ENCODE peak calls at places on chromosomes 2 and 18, in nine cellular contexts. One of them, this sample, is unnamed. For H3K4me1 and H3K27me3, the result is how much of the 10 kb centered on the place peaks cover.

GRCh38 chr2:207727256-207727655 is 15.8 kb downstream of the CCNYL1 start:
- DNase-seq in tibial nerve: no peak
- DNase-seq in iPS DF 6.9: no peak
- DNase-seq in GM23248: peak
- DNase-seq in breast epithelium: no peak
- DNase-seq in neural progenitor cell: no peak
- DNase-seq in H9: no peak
- DNase-seq in esophagus squamous epithelium: no peak
- DNase-seq in psoas muscle: no peak
- DNase-seq in this sample: no peak

GRCh38 chr18:64253222-64253621 is 104.3 kb upstream of the LINC00305 start:
- DNase-seq in neural progenitor cell: no peak
- DNase-seq in H9: no peak
- DNase-seq in breast epithelium: no peak
- DNase-seq in psoas muscle: no peak
- DNase-seq in esophagus squamous epithelium: no peak
- DNase-seq in GM23248: no peak
- DNase-seq in tibial nerve: no peak
- DNase-seq in iPS DF 6.9: no peak
- DNase-seq in this sample: no peak

GRCh38 chr2:195382186-195382585 is 274.8 kb upstream of the SLC39A10 start:
- DNase-seq in psoas muscle: no peak
- DNase-seq in breast epithelium: no peak
- DNase-seq in H9: no peak
- DNase-seq in esophagus squamous epithelium: no peak
- DNase-seq in iPS DF 6.9: no peak
- DNase-seq in GM23248: no peak
- DNase-seq in tibial nerve: no peak
- DNase-seq in neural progenitor cell: no peak
- DNase-seq in this sample: no peak

GRCh38 chr2:120684691-120685402 is 50.8 kb upstream of the GLI2 start:
- DNase-seq in breast epithelium: no peak
- DNase-seq in psoas muscle: no peak
- DNase-seq in neural progenitor cell: no peak
- DNase-seq in H9: no peak
- DNase-seq in tibial nerve: no peak
- DNase-seq in esophagus squamous epithelium: no peak
- DNase-seq in iPS DF 6.9: no peak
- DNase-seq in GM23248: peak
- DNase-seq in this sample: no peak

GRCh38 chr2:84878896-84879594 is 1.8 kb downstream of the TRABD2A start:
- DNase-seq in esophagus squamous epithelium: no peak
- DNase-seq in psoas muscle: no peak
- DNase-seq in tibial nerve: no peak
- DNase-seq in iPS DF 6.9: no peak
- DNase-seq in GM23248: peak
- DNase-seq in H9: peak
- DNase-seq in neural progenitor cell: no peak
- DNase-seq in breast epithelium: no peak
- DNase-seq in this sample: no peak

GRCh38 chr2:209817818-209818420 is 46.3 kb downstream of the UNC80 start:
- DNase-seq in GM23248: no peak
- DNase-seq in tibial nerve: no peak
- DNase-seq in neural progenitor cell: peak
- DNase-seq in psoas muscle: no peak
- DNase-seq in esophagus squamous epithelium: no peak
- DNase-seq in breast epithelium: no peak
- DNase-seq in iPS DF 6.9: peak
- DNase-seq in H9: peak
- DNase-seq in this sample: no peak

GRCh38 chr2:238895901-238896600 is 48.2 kb downstream of the TWIST2 start:
- DNase-seq in H9: peak
- DNase-seq in iPS DF 6.9: no peak
- DNase-seq in tibial nerve: peak
- DNase-seq in psoas muscle: peak
- DNase-seq in neural progenitor cell: peak
- DNase-seq in esophagus squamous epithelium: no peak
- DNase-seq in GM23248: peak
- DNase-seq in breast epithelium: peak
- DNase-seq in this sample: no peak

GRCh38 chr2:231613054-231613654 is 20.5 kb downstream of the TEX44 start:
- DNase-seq in neural progenitor cell: no peak
- DNase-seq in esophagus squamous epithelium: no peak
- DNase-seq in breast epithelium: no peak
- DNase-seq in H9: no peak
- DNase-seq in psoas muscle: no peak
- DNase-seq in iPS DF 6.9: no peak
- DNase-seq in tibial nerve: no peak
- DNase-seq in GM23248: peak
- DNase-seq in this sample: no peak

GRCh38 chr2:50039445-50039844 is 885.1 kb upstream of the FSHR start:
- DNase-seq in psoas muscle: no peak
- DNase-seq in iPS DF 6.9: no peak
- DNase-seq in esophagus squamous epithelium: no peak
- DNase-seq in H9: no peak
- DNase-seq in breast epithelium: no peak
- DNase-seq in tibial nerve: no peak
- DNase-seq in GM23248: no peak
- DNase-seq in neural progenitor cell: no peak
- DNase-seq in this sample: no peak

GRCh38 chr2:95354469-95354901 is 48.0 kb upstream of the FAHD2A start:
- DNase-seq in esophagus squamous epithelium: no peak
- DNase-seq in iPS DF 6.9: no peak
- DNase-seq in psoas muscle: no peak
- DNase-seq in GM23248: no peak
- DNase-seq in breast epithelium: no peak
- DNase-seq in neural progenitor cell: no peak
- DNase-seq in H9: peak
- DNase-seq in tibial nerve: no peak
- DNase-seq in this sample: no peak

GRCh38 chr2:71157124-71157802 is 26.8 kb downstream of the MPHOSPH10 start:
- DNase-seq in tibial nerve: no peak
- DNase-seq in breast epithelium: no peak
- DNase-seq in psoas muscle: peak
- DNase-seq in H9: peak
- DNase-seq in esophagus squamous epithelium: peak
- DNase-seq in neural progenitor cell: peak
- DNase-seq in iPS DF 6.9: peak
- DNase-seq in GM23248: peak
- DNase-seq in this sample: peak

GRCh38 chr2:39603436-39603835 is 62.3 kb upstream of the TMEM178A start:
- DNase-seq in neural progenitor cell: no peak
- DNase-seq in iPS DF 6.9: no peak
- DNase-seq in H9: no peak
- DNase-seq in GM23248: peak
- DNase-seq in esophagus squamous epithelium: no peak
- DNase-seq in psoas muscle: no peak
- DNase-seq in breast epithelium: no peak
- DNase-seq in tibial nerve: no peak
- DNase-seq in this sample: no peak

GRCh38 chr2:109374548-109375130 is 239.1 kb downstream of the SEPTIN10 start:
- DNase-seq in psoas muscle: no peak
- DNase-seq in esophagus squamous epithelium: no peak
- DNase-seq in tibial nerve: no peak
- DNase-seq in breast epithelium: no peak
- DNase-seq in GM23248: no peak
- DNase-seq in neural progenitor cell: no peak
- DNase-seq in H9: peak
- DNase-seq in iPS DF 6.9: no peak
- DNase-seq in this sample: no peak

GRCh38 chr2:98751748-98752147 is 20.8 kb upstream of the MGAT4A start:
- DNase-seq in neural progenitor cell: no peak
- DNase-seq in GM23248: no peak
- DNase-seq in psoas muscle: no peak
- DNase-seq in breast epithelium: no peak
- DNase-seq in tibial nerve: no peak
- DNase-seq in iPS DF 6.9: no peak
- DNase-seq in H9: no peak
- DNase-seq in esophagus squamous epithelium: no peak
- DNase-seq in this sample: no peak

GRCh38 chr2:68989035-68989434 is 14.6 kb downstream of the GKN1 start:
- DNase-seq in iPS DF 6.9: no peak
- DNase-seq in esophagus squamous epithelium: no peak
- DNase-seq in psoas muscle: no peak
- DNase-seq in GM23248: no peak
- DNase-seq in neural progenitor cell: no peak
- DNase-seq in breast epithelium: no peak
- DNase-seq in H9: no peak
- DNase-seq in tibial nerve: no peak
- DNase-seq in this sample: no peak
- H3K27ac ChIP-seq in iPS DF 6.9: no peak
- H3K27ac ChIP-seq in esophagus squamous epithelium: no peak
- H3K27ac ChIP-seq in psoas muscle: no peak
- H3K27ac ChIP-seq in GM23248: no peak
- H3K27ac ChIP-seq in neural progenitor cell: no peak
- H3K27ac ChIP-seq in breast epithelium: no peak
- H3K27ac ChIP-seq in H9: no peak
- H3K27ac ChIP-seq in tibial nerve: peak
- H3K27ac ChIP-seq in this sample: no peak

GRCh38 chr2:101805146-101806088 is 107.9 kb downstream of the MAP4K4 start:
- DNase-seq in GM23248: no peak
- DNase-seq in iPS DF 6.9: no peak
- DNase-seq in tibial nerve: no peak
- DNase-seq in psoas muscle: no peak
- DNase-seq in H9: no peak
- DNase-seq in esophagus squamous epithelium: no peak
- DNase-seq in breast epithelium: no peak
- DNase-seq in neural progenitor cell: no peak
- DNase-seq in this sample: no peak

GRCh38 chr2:101803945-101804696 is 106.6 kb downstream of the MAP4K4 start:
- DNase-seq in psoas muscle: no peak
- DNase-seq in GM23248: peak
- DNase-seq in esophagus squamous epithelium: no peak
- DNase-seq in breast epithelium: no peak
- DNase-seq in H9: no peak
- DNase-seq in iPS DF 6.9: no peak
- DNase-seq in tibial nerve: no peak
- DNase-seq in neural progenitor cell: peak
- DNase-seq in this sample: no peak

GRCh38 chr2:101802329-101802728 is 104.8 kb downstream of the MAP4K4 start:
- DNase-seq in breast epithelium: no peak
- DNase-seq in GM23248: no peak
- DNase-seq in tibial nerve: no peak
- DNase-seq in esophagus squamous epithelium: no peak
- DNase-seq in iPS DF 6.9: no peak
- DNase-seq in H9: no peak
- DNase-seq in neural progenitor cell: no peak
- DNase-seq in psoas muscle: no peak
- DNase-seq in this sample: no peak

GRCh38 chr2:101803128-101803527 is 105.6 kb downstream of the MAP4K4 start:
- DNase-seq in GM23248: peak
- DNase-seq in iPS DF 6.9: no peak
- DNase-seq in tibial nerve: no peak
- DNase-seq in neural progenitor cell: no peak
- DNase-seq in H9: no peak
- DNase-seq in esophagus squamous epithelium: no peak
- DNase-seq in psoas muscle: no peak
- DNase-seq in breast epithelium: no peak
- DNase-seq in this sample: no peak

GRCh38 chr2:101801496-101801895 is 104.0 kb downstream of the MAP4K4 start:
- DNase-seq in tibial nerve: no peak
- DNase-seq in esophagus squamous epithelium: no peak
- DNase-seq in breast epithelium: no peak
- DNase-seq in H9: no peak
- DNase-seq in GM23248: no peak
- DNase-seq in iPS DF 6.9: no peak
- DNase-seq in neural progenitor cell: no peak
- DNase-seq in psoas muscle: no peak
- DNase-seq in this sample: no peak
- H3K4me1 ChIP-seq in tibial nerve: under half
- H3K4me1 ChIP-seq in esophagus squamous epithelium: under half
- H3K4me1 ChIP-seq in breast epithelium: under half
- H3K4me1 ChIP-seq in H9: under half
- H3K4me1 ChIP-seq in GM23248: under half
- H3K4me1 ChIP-seq in iPS DF 6.9: under half
- H3K4me1 ChIP-seq in neural progenitor cell: under half
- H3K4me1 ChIP-seq in psoas muscle: under half
- H3K4me1 ChIP-seq in this sample: under half

GRCh38 chr2:26570083-26570430 is 71.1 kb downstream of the CIB4 start:
- DNase-seq in psoas muscle: no peak
- DNase-seq in GM23248: no peak
- DNase-seq in neural progenitor cell: no peak
- DNase-seq in tibial nerve: no peak
- DNase-seq in iPS DF 6.9: no peak
- DNase-seq in H9: no peak
- DNase-seq in esophagus squamous epithelium: no peak
- DNase-seq in breast epithelium: no peak
- DNase-seq in this sample: no peak

GRCh38 chr2:26568076-26568890 is 72.9 kb downstream of the CIB4 start:
- DNase-seq in esophagus squamous epithelium: no peak
- DNase-seq in neural progenitor cell: no peak
- DNase-seq in psoas muscle: no peak
- DNase-seq in tibial nerve: no peak
- DNase-seq in H9: no peak
- DNase-seq in GM23248: no peak
- DNase-seq in iPS DF 6.9: no peak
- DNase-seq in breast epithelium: no peak
- DNase-seq in this sample: no peak

GRCh38 chr2:26569216-26570082 is 71.7 kb downstream of the CIB4 start:
- DNase-seq in neural progenitor cell: no peak
- DNase-seq in tibial nerve: no peak
- DNase-seq in esophagus squamous epithelium: no peak
- DNase-seq in psoas muscle: no peak
- DNase-seq in breast epithelium: no peak
- DNase-seq in GM23248: no peak
- DNase-seq in iPS DF 6.9: no peak
- DNase-seq in H9: no peak
- DNase-seq in this sample: no peak

GRCh38 chr2:26566081-26566375 is 75.1 kb downstream of the CIB4 start:
- DNase-seq in esophagus squamous epithelium: no peak
- DNase-seq in H9: no peak
- DNase-seq in tibial nerve: no peak
- DNase-seq in breast epithelium: no peak
- DNase-seq in psoas muscle: no peak
- DNase-seq in GM23248: no peak
- DNase-seq in iPS DF 6.9: no peak
- DNase-seq in neural progenitor cell: no peak
- DNase-seq in this sample: no peak

GRCh38 chr2:26567534-26567933 is 73.6 kb downstream of the CIB4 start:
- DNase-seq in H9: no peak
- DNase-seq in iPS DF 6.9: no peak
- DNase-seq in tibial nerve: no peak
- DNase-seq in psoas muscle: no peak
- DNase-seq in neural progenitor cell: no peak
- DNase-seq in esophagus squamous epithelium: no peak
- DNase-seq in GM23248: no peak
- DNase-seq in breast epithelium: no peak
- DNase-seq in this sample: no peak
- H3K27me3 ChIP-seq in H9: under half
- H3K27me3 ChIP-seq in iPS DF 6.9: under half
- H3K27me3 ChIP-seq in tibial nerve: under half
- H3K27me3 ChIP-seq in psoas muscle: half or more
- H3K27me3 ChIP-seq in neural progenitor cell: under half
- H3K27me3 ChIP-seq in esophagus squamous epithelium: under half
- H3K27me3 ChIP-seq in GM23248: half or more
- H3K27me3 ChIP-seq in breast epithelium: under half
- H3K27me3 ChIP-seq in this sample: under half

DNA sequence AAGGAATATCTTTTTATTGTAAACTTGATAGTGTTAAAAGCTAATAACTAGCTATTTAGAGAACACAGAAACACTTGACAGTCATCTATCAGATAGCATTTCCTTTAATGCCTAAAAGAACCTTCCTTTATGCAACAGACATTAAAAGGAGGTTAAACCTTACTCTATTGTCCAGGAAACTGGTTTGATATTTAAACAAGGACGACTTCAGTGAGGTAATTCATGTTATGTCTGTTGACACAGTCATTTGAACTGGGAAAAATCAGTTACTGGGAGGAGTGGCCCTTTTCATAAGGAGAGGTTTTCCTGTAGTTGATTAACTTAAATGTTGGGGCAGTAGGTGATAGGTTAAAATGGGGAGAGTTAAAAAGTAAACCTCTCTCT is 6.7 kb downstream of the TGIF1 start:
- DNase-seq in breast epithelium: no peak
- DNase-seq in GM23248: no peak
- DNase-seq in H9: no peak
- DNase-seq in neural progenitor cell: no peak
- DNase-seq in esophagus squamous epithelium: no peak
- DNase-seq in iPS DF 6.9: no peak
- DNase-seq in psoas muscle: no peak
- DNase-seq in tibial nerve: no peak
- DNase-seq in this sample: no peak
- H3K27ac ChIP-seq in breast epithelium: peak
- H3K27ac ChIP-seq in GM23248: peak
- H3K27ac ChIP-seq in H9: no peak
- H3K27ac ChIP-seq in neural progenitor cell: peak
- H3K27ac ChIP-seq in esophagus squamous epithelium: peak
- H3K27ac ChIP-seq in iPS DF 6.9: peak
- H3K27ac ChIP-seq in psoas muscle: no peak
- H3K27ac ChIP-seq in tibial nerve: peak
- H3K27ac ChIP-seq in this sample: no peak

This sample was measured in effector memory CD4-positive, alpha-beta T cell.